ENCODE peak calls at places on chromosomes 16 and 17, in seven cellular contexts. W, G, V, J, Y, K and O are unnamed samples. For H3K9me3, the result is how much of the 10 kb centered on the place peaks cover.

GRCh38 chr17:7077911-7078546 is 2.0 kb downstream of the CLEC10A start:
- DNase-seq in W (no peak), G (no peak), V (no peak), J (no peak), Y (no peak), K (no peak), O (peak)

GRCh38 chr16:50520451-50521245 is 27.5 kb upstream of the NKD1 start:
- DNase-seq in W (no peak), G (no peak), V (no peak), J (no peak), Y (no peak), K (no peak), O (no peak)

GRCh38 chr16:68700120-68700519 is 37.0 kb upstream of the CDH1 start:
- DNase-seq in W (no peak), G (no peak), V (no peak), J (no peak), Y (no peak), K (no peak), O (no peak)

GRCh38 chr16:68113059-68113757 is 28.0 kb downstream of the NFATC3 start:
- DNase-seq in W (no peak), G (no peak), V (no peak), J (no peak), Y (no peak), K (no peak), O (no peak)

GRCh38 chr17:57888311-57889216 is 38.7 kb upstream of the MRPS23 start:
- DNase-seq in W (no peak), G (no peak), V (no peak), J (no peak), Y (no peak), K (no peak), O (no peak)

GRCh38 chr16:35552763-35553162 is 2093.4 kb downstream of the TP53TG3F start:
- DNase-seq in W (no peak), G (no peak), V (no peak), J (no peak), Y (no peak), K (no peak), O (no peak)

GRCh38 chr17:62625870-62626200 is 1.6 kb upstream of the MRC2 start:
- DNase-seq in W (no peak), G (no peak), V (no peak), J (peak), Y (no peak), K (no peak), O (no peak)

GRCh38 chr17:6815775-6816174 is 15.8 kb downstream of the TEKT1 start:
- DNase-seq in W (peak), G (no peak), V (peak), J (no peak), Y (no peak), K (no peak), O (no peak)

GRCh38 chr17:48729335-48730239 is 1.0 kb upstream of the HOXB13 start:
- DNase-seq in W (no peak), G (no peak), V (peak), J (no peak), Y (no peak), K (no peak), O (no peak)

GRCh38 chr16:23948949-23949392 is 113.2 kb downstream of the PRKCB start:
- DNase-seq in W (no peak), G (no peak), V (no peak), J (no peak), Y (peak), K (no peak), O (no peak)

GRCh38 chr16:20073203-20074088 is at the start of gene GPR139:
- DNase-seq in W (no peak), G (no peak), V (no peak), J (peak), Y (no peak), K (no peak), O (no peak)

GRCh38 chr16:281660-282249 is 1.2 kb upstream of the PDIA2 start:
- DNase-seq in W (no peak), G (no peak), V (no peak), J (no peak), Y (no peak), K (no peak), O (no peak)

GRCh38 chr16:11914210-11914758 is 1.5 kb downstream of the GSPT1 start:
- DNase-seq in W (no peak), G (no peak), V (no peak), J (no peak), Y (peak), K (no peak), O (no peak)

GRCh38 chr17:75024686-75025397 is 12.4 kb downstream of the MRPL58 start:
- DNase-seq in W (no peak), G (no peak), V (peak), J (no peak), Y (peak), K (no peak), O (no peak)

GRCh38 chr17:61002316-61002736 is 324.7 kb downstream of the BCAS3 start:
- DNase-seq in W (no peak), G (no peak), V (peak), J (peak), Y (peak), K (no peak), O (no peak)

GRCh38 chr16:11561856-11562255 is 24.9 kb downstream of the LITAF start:
- DNase-seq in W (no peak), G (no peak), V (no peak), J (no peak), Y (no peak), K (no peak), O (no peak)

GRCh38 chr16:64742560-64742959 is 379.3 kb downstream of the CDH11 start:
- DNase-seq in W (no peak), G (no peak), V (no peak), J (no peak), Y (no peak), K (no peak), O (no peak)

GRCh38 chr16:64740261-64740660 is 381.6 kb downstream of the CDH11 start:
- DNase-seq in W (no peak), G (no peak), V (no peak), J (no peak), Y (no peak), K (no peak), O (no peak)

GRCh38 chr16:64738321-64738960 is 383.4 kb downstream of the CDH11 start:
- DNase-seq in W (no peak), G (no peak), V (no peak), J (no peak), Y (no peak), K (no peak), O (no peak)

GRCh38 chr16:64731891-64732290 is 390.0 kb downstream of the CDH11 start:
- DNase-seq in W (no peak), G (no peak), V (no peak), J (no peak), Y (no peak), K (no peak), O (no peak)

DNA sequence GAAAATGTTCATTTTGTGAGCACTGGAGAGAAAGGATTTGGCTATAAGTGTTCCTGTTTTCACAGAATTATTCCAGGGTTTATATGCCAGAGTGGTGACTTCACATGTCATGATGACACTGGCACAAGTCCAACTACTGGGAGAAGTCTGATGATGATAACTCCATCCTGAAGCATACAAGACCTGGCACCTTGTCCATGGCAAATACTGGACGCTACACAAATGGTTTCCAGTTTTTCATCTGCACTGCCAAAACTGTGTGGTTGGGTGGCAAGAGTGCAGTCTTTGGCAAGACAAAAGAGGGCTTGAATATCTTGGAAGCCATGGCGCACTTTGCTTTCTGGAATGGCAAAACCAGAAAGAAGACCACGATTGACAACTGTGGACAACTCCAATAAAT is 385.0 kb downstream of the CDH11 start:
- DNase-seq in W (no peak), G (peak), V (no peak), J (no peak), Y (no peak), K (no peak), O (no peak)
- H3K9me3 ChIP-seq in W (under half), G (under half), V (under half), J (under half), Y (under half), K (under half), O (under half)

GRCh38 chr17:918102-918740 is 61.4 kb downstream of the NXN start:
- DNase-seq in W (no peak), G (no peak), V (no peak), J (no peak), Y (no peak), K (no peak), O (no peak)

GRCh38 chr17:920190-920589 is 59.4 kb downstream of the NXN start:
- DNase-seq in W (no peak), G (no peak), V (no peak), J (no peak), Y (no peak), K (no peak), O (no peak)

GRCh38 chr17:923633-924032 is 55.9 kb downstream of the NXN start:
- DNase-seq in W (no peak), G (no peak), V (no peak), J (no peak), Y (no peak), K (no peak), O (no peak)

GRCh38 chr17:924711-925480 is 54.7 kb downstream of the NXN start:
- DNase-seq in W (no peak), G (no peak), V (peak), J (no peak), Y (no peak), K (peak), O (no peak)

GRCh38 chr17:921161-921560 is 58.4 kb downstream of the NXN start:
- DNase-seq in W (no peak), G (no peak), V (peak), J (no peak), Y (no peak), K (peak), O (no peak)
- H3K27ac ChIP-seq in W (no peak), G (no peak), V (no peak), J (no peak), Y (no peak), K (no peak), O (no peak)

GRCh38 chr17:82743344-82744219 is 8.2 kb downstream of the FN3K start:
- DNase-seq in W (no peak), G (no peak), V (no peak), J (no peak), Y (no peak), K (no peak), O (no peak)
- H3K9me3 ChIP-seq in W (under half), G (under half), V (under half), J (under half), Y (under half), K (under half), O (under half)

DNA sequence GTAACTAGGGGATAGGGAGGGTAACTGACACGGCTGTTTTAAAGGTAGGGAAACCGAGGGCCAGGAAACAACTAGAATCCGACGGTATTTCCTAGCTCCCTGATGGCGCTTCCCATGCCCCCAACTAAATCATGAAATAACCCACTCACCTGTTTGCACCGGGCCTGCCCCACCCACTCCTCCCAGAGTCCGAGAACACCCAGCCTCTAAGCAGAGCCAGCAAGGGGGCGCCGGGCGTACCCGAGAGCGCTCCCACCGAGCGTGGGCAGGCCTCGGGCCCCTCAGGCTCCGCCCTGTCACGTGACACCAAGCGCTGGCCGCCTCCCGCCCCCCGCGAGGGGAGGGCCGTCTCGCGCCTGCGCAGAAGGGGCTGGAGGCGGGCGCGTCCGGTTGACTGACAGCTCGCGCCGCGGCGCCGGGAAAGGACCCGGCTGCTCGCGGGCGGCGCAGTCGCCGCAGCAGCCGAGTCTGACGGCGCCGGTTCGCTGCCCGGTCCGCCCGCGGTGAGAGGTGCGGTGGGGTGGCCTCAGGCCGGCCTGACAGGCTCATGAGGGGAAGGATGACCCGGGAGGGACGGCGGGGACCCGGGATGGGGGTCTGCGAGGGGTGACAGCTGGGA is at the start of gene KIAA0513:
- DNase-seq in W (peak), G (peak), V (peak), J (peak), Y (peak), K (peak), O (peak)
- H3K27ac ChIP-seq in W (peak), G (peak), V (peak), J (no peak), Y (peak), K (peak), O (no peak)

DNA sequence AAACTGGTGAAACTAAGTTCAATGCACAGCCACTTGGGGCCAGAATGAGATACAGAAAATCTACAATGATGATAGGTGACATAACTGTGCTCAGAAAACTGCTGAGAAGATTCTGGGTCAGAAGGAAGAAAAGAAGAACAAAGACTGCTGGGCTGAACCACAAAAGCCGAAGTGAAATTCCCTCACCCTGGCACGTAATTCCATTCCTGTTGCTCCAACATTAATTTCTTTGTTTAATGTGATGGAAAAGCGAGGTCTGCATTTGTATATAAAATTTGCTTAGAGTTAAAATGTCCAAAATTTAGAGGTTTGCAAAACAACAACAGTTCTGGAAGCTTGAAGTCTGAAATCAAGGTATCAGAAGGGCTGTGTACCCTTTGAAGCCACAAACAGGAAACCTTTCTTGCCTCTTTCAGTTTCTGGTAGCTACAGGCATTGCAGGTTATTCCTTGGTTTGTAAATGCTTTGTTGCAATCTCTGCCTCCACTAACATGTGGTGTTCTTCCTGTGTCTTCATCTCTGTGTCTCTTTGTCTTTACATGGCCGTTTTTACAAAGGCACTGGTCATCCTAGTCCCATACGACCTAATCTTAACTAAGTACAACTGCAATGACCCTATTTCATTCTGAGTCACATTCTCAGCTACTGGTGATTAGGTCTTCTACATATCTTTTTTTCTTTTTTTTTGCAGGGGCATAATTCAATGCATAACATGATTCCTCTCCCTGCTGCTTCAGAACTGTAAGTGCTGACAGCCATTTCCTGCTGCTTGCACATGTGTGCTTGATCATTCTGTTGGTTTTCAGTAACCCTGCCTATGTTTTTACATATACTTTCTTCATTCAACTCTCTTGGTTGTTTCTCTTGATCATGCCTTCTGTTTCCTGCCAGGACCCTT is 603.0 kb upstream of the CDH8 start:
- DNase-seq in W (no peak), G (no peak), V (no peak), J (no peak), Y (no peak), K (no peak), O (no peak)
- H3K9me3 ChIP-seq in W (under half), G (under half), V (under half), J (under half), Y (under half), K (under half), O (under half)

GRCh38 chr17:78806451-78806850 is 24.4 kb upstream of the CYTH1 start:
- DNase-seq in W (no peak), G (peak), V (peak), J (no peak), Y (peak), K (peak), O (no peak)
- H3K27ac ChIP-seq in W (no peak), G (no peak), V (no peak), J (no peak), Y (no peak), K (no peak), O (no peak)

DNA sequence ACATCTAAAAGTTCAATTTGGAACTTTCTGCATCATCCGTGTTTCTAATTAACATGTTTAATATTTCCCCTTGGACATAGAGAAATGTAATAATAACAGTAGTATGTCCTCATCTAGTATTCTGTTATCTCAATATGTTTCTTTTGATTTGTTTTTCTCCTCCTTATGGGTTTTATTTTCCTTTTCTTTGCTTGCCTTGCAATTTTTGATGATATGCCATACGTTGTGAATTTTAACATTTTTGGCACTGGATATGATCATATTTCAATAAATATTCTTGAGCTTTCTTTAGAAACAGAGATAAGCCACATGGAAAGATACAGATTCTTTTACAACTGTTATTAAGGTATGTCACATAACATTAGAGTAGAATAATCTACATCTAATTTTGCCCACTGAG is 1316.2 kb downstream of the CDH8 start:
- DNase-seq in W (no peak), G (no peak), V (no peak), J (no peak), Y (no peak), K (no peak), O (no peak)
- H3K9me3 ChIP-seq in W (under half), G (under half), V (under half), J (under half), Y (under half), K (under half), O (under half)

DNA sequence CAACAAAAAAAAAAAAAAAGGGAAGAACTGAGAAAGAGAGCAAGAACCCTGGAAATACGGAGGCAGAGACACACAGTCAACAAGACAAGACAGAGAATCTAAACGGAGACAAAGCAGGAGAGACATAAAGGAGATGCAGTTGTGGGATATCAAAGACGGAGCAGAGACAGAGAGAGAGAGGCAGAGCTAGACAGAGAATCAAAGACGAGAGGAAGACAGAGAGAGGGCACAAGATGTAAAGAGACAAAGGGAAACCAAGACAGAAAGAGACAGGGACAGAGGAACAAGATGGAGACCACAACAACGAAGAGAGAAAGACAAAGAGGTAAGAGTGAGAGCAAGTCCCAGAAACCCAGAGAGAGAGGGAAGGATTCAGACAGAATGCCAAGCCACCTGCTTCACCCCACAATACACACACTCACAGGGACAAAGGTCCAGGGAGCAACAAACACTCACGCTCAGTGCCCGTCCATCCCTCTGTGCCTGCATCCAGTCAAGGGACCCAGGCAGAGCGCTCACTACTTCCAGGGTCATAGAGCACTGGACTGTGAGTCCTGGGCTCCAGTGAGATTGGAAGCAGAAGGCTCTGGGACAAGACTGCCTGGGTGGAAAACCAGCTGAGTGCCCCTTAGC is 88.9 kb downstream of the C16orf78 start:
- DNase-seq in W (no peak), G (no peak), V (no peak), J (no peak), Y (no peak), K (no peak), O (no peak)
- H3K27ac ChIP-seq in W (no peak), G (no peak), V (no peak), J (no peak), Y (no peak), K (no peak), O (no peak)

GRCh38 chr17:5092139-5093010 is 14.1 kb downstream of the ZFP3 start:
- DNase-seq in W (no peak), G (no peak), V (no peak), J (no peak), Y (no peak), K (no peak), O (no peak)
- H3K9me3 ChIP-seq in W (half or more), G (under half), V (under half), J (under half), Y (half or more), K (half or more), O (under half)

DNA sequence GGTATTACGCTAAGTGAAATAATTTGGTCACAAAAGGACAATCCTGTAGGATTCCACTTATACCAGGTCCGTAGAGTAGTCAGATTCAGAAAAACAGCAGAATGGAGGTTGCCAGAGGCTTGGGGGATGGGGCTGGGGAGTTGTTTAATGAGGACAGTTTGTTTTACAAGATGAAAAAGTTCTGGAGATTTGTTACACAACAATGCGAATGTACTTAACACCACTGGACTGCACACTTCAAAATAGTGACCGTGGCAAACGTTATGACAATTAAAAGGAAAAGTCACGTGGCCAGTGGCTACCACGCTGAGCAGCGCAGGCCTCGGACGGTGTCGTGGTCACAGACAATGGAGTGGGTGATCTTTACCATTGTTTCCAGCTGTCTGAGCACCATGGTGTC is 338.1 kb downstream of the SEC14L1 start:
- DNase-seq in W (no peak), G (no peak), V (no peak), J (peak), Y (no peak), K (peak), O (no peak)
- H3K27ac ChIP-seq in W (no peak), G (no peak), V (no peak), J (no peak), Y (no peak), K (no peak), O (no peak)